ENCODE peak calls at places on chromosomes 2 and 18, in ten cellular contexts. B, J, R, E, K, U, L, F, D and O are unnamed samples. For H3K27me3, the result is how much of the 10 kb centered on the place peaks cover.

GRCh38 chr2:113148606-113149552 is 21.5 kb downstream of the IL1RN start:
- DNase-seq in F (no peak), U (no peak), D (no peak), E (no peak), B (no peak), L (no peak), R (peak), J (no peak), K (no peak), O (no peak)

GRCh38 chr2:30963184-30963583 is 155.9 kb upstream of the CAPN13 start:
- DNase-seq in E (no peak), D (no peak), J (no peak), L (no peak), K (no peak), R (no peak), U (no peak), B (no peak), F (no peak), O (no peak)

GRCh38 chr2:107062599-107063196 is 176.7 kb upstream of the ST6GAL2 start:
- DNase-seq in U (no peak), B (no peak), D (no peak), J (no peak), F (no peak), K (no peak), E (no peak), L (no peak), R (no peak), O (no peak)

GRCh38 chr2:167761465-167762136 is 485.8 kb downstream of the STK39 start:
- DNase-seq in K (no peak), B (no peak), L (no peak), E (no peak), R (no peak), F (no peak), D (no peak), U (peak), J (no peak), O (peak)

GRCh38 chr2:232457121-232458011 is 1.4 kb downstream of the ALPI start:
- DNase-seq in K (peak), J (no peak), D (peak), B (peak), F (peak), U (no peak), E (no peak), R (no peak), L (peak), O (no peak)

GRCh38 chr2:9178110-9178904 is 28.3 kb upstream of the ASAP2 start:
- DNase-seq in E (no peak), U (peak), L (peak), D (no peak), K (no peak), F (no peak), J (no peak), B (no peak), R (no peak), O (peak)

GRCh38 chr2:109148347-109148746 is 19.3 kb downstream of the SH3RF3 start:
- DNase-seq in B (no peak), J (no peak), K (no peak), F (no peak), U (no peak), E (no peak), R (no peak), D (no peak), L (no peak), O (no peak)

GRCh38 chr2:46701152-46701551 is 214.5 kb downstream of the MCFD2 start:
- DNase-seq in R (no peak), L (no peak), E (no peak), F (no peak), D (no peak), U (no peak), K (no peak), J (no peak), B (no peak), O (peak)

GRCh38 chr2:226911932-226912331 is 76.1 kb downstream of the RHBDD1 start:
- DNase-seq in E (no peak), D (no peak), J (no peak), U (no peak), F (no peak), K (no peak), L (no peak), B (no peak), R (no peak), O (no peak)

GRCh38 chr2:189056200-189057106 is 82.3 kb downstream of the COL3A1 start:
- DNase-seq in B (no peak), J (no peak), F (no peak), U (no peak), E (no peak), K (no peak), R (no peak), L (no peak), D (no peak), O (no peak)

GRCh38 chr2:235937092-235937491 is 231.1 kb downstream of the GBX2 start:
- DNase-seq in F (no peak), R (no peak), D (peak), L (peak), U (no peak), J (peak), K (peak), E (no peak), B (no peak), O (no peak)

GRCh38 chr2:196718796-196719564 is 79.5 kb downstream of the CCDC150 start:
- DNase-seq in J (no peak), D (peak), E (peak), R (no peak), F (no peak), B (no peak), K (peak), U (peak), L (peak), O (peak)

GRCh38 chr2:207241198-207241597 is 75.5 kb upstream of the KLF7 start:
- DNase-seq in R (no peak), L (no peak), B (no peak), K (no peak), D (no peak), F (no peak), U (no peak), J (no peak), E (no peak), O (no peak)

GRCh38 chr18:74778191-74778847 is 180.6 kb downstream of the ZNF407 start:
- DNase-seq in B (no peak), F (no peak), R (no peak), J (no peak), D (no peak), U (no peak), L (no peak), K (no peak), E (no peak), O (no peak)

GRCh38 chr2:54879598-54880355 is 156.3 kb downstream of the EML6 start:
- DNase-seq in J (no peak), K (peak), E (no peak), F (no peak), B (no peak), U (no peak), R (no peak), L (no peak), D (no peak), O (peak)

GRCh38 chr2:207759890-207760289 is 9.8 kb downstream of the FZD5 start:
- DNase-seq in R (no peak), K (no peak), D (no peak), F (no peak), U (no peak), B (no peak), E (no peak), L (no peak), J (no peak), O (no peak)

GRCh38 chr18:12376034-12376717 is 851 bp downstream of the AFG3L2 start:
- DNase-seq in D (no peak), J (no peak), R (no peak), F (peak), B (no peak), K (peak), E (no peak), L (peak), U (peak), O (peak)

GRCh38 chr18:75393721-75394120 is 33.8 kb downstream of the SMIM21 start:
- DNase-seq in D (no peak), K (no peak), J (no peak), E (no peak), L (no peak), B (no peak), R (no peak), U (no peak), F (no peak), O (no peak)

GRCh38 chr2:175233135-175233719 is 51.7 kb upstream of the ATP5MC3 start:
- DNase-seq in D (no peak), E (no peak), L (no peak), F (no peak), B (no peak), R (no peak), J (no peak), K (no peak), U (no peak), O (no peak)

GRCh38 chr2:46338674-46339073 is 41.5 kb downstream of the EPAS1 start:
- DNase-seq in R (no peak), J (no peak), K (no peak), D (no peak), L (no peak), U (no peak), F (no peak), E (no peak), B (no peak), O (no peak)

GRCh38 chr2:179636995-179637394 is 224.4 kb downstream of the ZNF385B start:
- DNase-seq in F (no peak), K (no peak), L (no peak), D (no peak), U (no peak), R (no peak), E (no peak), B (no peak), J (no peak), O (no peak)

GRCh38 chr2:238449909-238450417 is 23.2 kb downstream of the ASB1 start:
- DNase-seq in L (no peak), D (no peak), B (no peak), U (peak), F (no peak), E (peak), J (no peak), R (no peak), K (no peak), O (no peak)

GRCh38 chr2:168501456-168502065 is 45.5 kb downstream of the CERS6 start:
- DNase-seq in J (no peak), E (no peak), K (no peak), U (no peak), D (no peak), L (no peak), R (no peak), F (no peak), B (no peak), O (no peak)

GRCh38 chr2:206296128-206296527 is 21.7 kb downstream of the ZDBF2 start:
- DNase-seq in E (no peak), U (no peak), R (no peak), L (no peak), D (no peak), J (no peak), F (no peak), K (no peak), B (no peak), O (no peak)

GRCh38 chr2:44925561-44926087 is 15.9 kb upstream of the SIX3 start:
- DNase-seq in J (no peak), D (no peak), K (no peak), L (no peak), F (no peak), B (no peak), E (no peak), R (no peak), U (peak), O (no peak)
- H3K27me3 ChIP-seq in J (under half), D (half or more), K (half or more), L (half or more), F (under half), B (half or more), E (under half), R (under half), U (under half), O (under half)

GRCh38 chr18:22179631-22180030 is 10.2 kb downstream of the GATA6 start:
- DNase-seq in J (no peak), L (no peak), U (no peak), D (no peak), F (no peak), B (no peak), R (no peak), E (no peak), K (no peak), O (no peak)

GRCh38 chr18:22176282-22176621 is 6.9 kb downstream of the GATA6 start:
- DNase-seq in B (no peak), J (no peak), L (no peak), R (no peak), E (no peak), D (no peak), F (no peak), K (no peak), U (no peak), O (peak)

GRCh38 chr18:22176622-22177495 is 7.5 kb downstream of the GATA6 start:
- DNase-seq in K (peak), L (peak), B (no peak), R (no peak), J (no peak), E (no peak), F (peak), U (no peak), D (peak), O (peak)

GRCh38 chr18:22179174-22179573 is 9.8 kb downstream of the GATA6 start:
- DNase-seq in U (no peak), F (no peak), E (no peak), R (no peak), L (peak), J (no peak), D (no peak), K (no peak), B (no peak), O (peak)

DNA sequence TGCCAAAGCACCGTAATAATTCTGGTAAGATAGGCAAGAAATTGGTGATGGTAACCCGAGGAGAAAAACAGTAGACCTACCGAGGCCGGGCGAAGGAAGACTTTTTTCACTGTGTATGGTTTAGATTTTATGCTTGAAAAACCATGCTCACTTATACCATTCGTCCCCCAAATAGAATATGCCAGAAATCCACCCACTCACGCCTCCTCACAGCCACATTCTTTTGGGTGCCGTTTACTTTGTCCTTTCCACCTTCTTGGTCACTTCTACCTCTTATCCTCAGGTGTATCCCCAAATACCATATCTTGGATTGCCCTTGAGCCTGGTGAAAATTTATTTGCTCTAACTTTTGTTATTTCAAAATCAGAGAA is 8.1 kb downstream of the GATA6 start:
- DNase-seq in F (no peak), K (no peak), L (peak), U (no peak), E (no peak), D (no peak), R (no peak), B (no peak), J (no peak), O (no peak)
- H3K27me3 ChIP-seq in F (under half), K (half or more), L (under half), U (under half), E (under half), D (half or more), R (under half), B (half or more), J (under half), O (under half)

GRCh38 chr2:120480346-120480902 is 134.5 kb downstream of the INHBB start:
- DNase-seq in E (no peak), B (peak), K (no peak), D (no peak), U (no peak), L (no peak), J (no peak), F (peak), R (no peak), O (no peak)
- H3K27me3 ChIP-seq in E (under half), B (under half), K (under half), D (under half), U (under half), L (under half), J (under half), F (under half), R (under half), O (under half)

DNA sequence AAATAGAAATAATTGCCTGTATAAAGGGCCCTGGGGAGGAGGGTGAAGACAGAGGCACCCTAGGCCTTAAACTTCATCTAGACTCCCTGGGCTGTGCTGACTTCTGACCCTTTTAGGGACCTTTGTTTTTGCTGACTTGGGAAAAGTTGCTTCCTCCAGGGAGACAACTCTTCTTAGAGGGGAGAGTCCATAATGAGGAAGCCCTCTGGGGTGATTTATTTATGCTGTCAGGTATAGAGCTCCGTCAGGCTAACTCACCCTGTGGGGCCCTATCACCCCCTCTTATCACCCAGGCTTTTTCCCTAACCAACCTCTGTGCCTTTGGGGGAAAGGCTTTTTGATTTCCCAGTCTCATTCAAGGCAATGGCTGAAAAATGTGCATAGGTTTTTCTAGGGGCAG is 8.1 kb downstream of the ONECUT2 start:
- DNase-seq in B (no peak), E (no peak), R (no peak), U (no peak), K (no peak), D (no peak), J (no peak), L (no peak), F (no peak), O (peak)
- H3K27me3 ChIP-seq in B (half or more), E (under half), R (under half), U (half or more), K (half or more), D (half or more), J (under half), L (half or more), F (under half), O (under half)

GRCh38 chr2:176745543-176746331 is 466.9 kb upstream of the HNRNPA3 start:
- DNase-seq in E (no peak), D (no peak), L (no peak), F (no peak), B (no peak), J (no peak), U (no peak), K (no peak), R (no peak), O (no peak)
- H3K27me3 ChIP-seq in E (under half), D (under half), L (under half), F (under half), B (under half), J (under half), U (under half), K (under half), R (under half), O (under half)

GRCh38 chr2:181678744-181679543 is 1.4 kb downstream of the NEUROD1 start:
- DNase-seq in F (no peak), J (no peak), K (no peak), R (no peak), U (no peak), B (no peak), E (no peak), D (no peak), L (no peak), O (no peak)

GRCh38 chr2:181678033-181678586 is 2.2 kb downstream of the NEUROD1 start:
- DNase-seq in B (peak), U (peak), J (peak), D (peak), F (peak), K (peak), L (peak), E (no peak), R (peak), O (peak)

GRCh38 chr2:181680937-181681811 is 857 bp upstream of the NEUROD1 start:
- DNase-seq in K (peak), J (no peak), B (no peak), L (peak), R (no peak), E (no peak), D (peak), F (no peak), U (no peak), O (no peak)

GRCh38 chr2:181680055-181680936 is at the start of gene NEUROD1:
- DNase-seq in U (peak), J (no peak), B (no peak), K (peak), R (no peak), F (no peak), D (peak), L (peak), E (no peak), O (no peak)

GRCh38 chr2:181679544-181679979 is 755 bp downstream of the NEUROD1 start:
- DNase-seq in E (no peak), J (no peak), F (no peak), R (no peak), L (peak), K (peak), U (no peak), D (no peak), B (no peak), O (no peak)
- H3K27me3 ChIP-seq in E (under half), J (under half), F (under half), R (under half), L (half or more), K (half or more), U (half or more), D (half or more), B (half or more), O (under half)